ENCODE peak calls at places on chromosomes 1 and 21, in eight cellular contexts. One of them, this sample, is unnamed.

GRCh38 chr1:155226910-155227260 is 18.4 kb downstream of the MTX1 start:
- DNase-seq in mesothelial cell of epicardium: peak
- DNase-seq in CD8-positive, alpha-beta T cell: no peak
- DNase-seq in BJ: no peak
- DNase-seq in lower lobe of right lung: peak
- DNase-seq in fibroblast of lung: peak
- DNase-seq in neural crest cell: peak
- DNase-seq in CD4-positive, alpha-beta T cell: peak
- DNase-seq in this sample: peak

GRCh38 chr1:153608089-153608672 is 4.8 kb downstream of the S100A16 start:
- DNase-seq in mesothelial cell of epicardium: no peak
- DNase-seq in CD8-positive, alpha-beta T cell: no peak
- DNase-seq in BJ: no peak
- DNase-seq in lower lobe of right lung: no peak
- DNase-seq in fibroblast of lung: no peak
- DNase-seq in neural crest cell: no peak
- DNase-seq in CD4-positive, alpha-beta T cell: no peak
- DNase-seq in this sample: no peak

GRCh38 chr1:228002792-228003191 is 4.0 kb upstream of the WNT3A start:
- DNase-seq in mesothelial cell of epicardium: no peak
- DNase-seq in CD8-positive, alpha-beta T cell: no peak
- DNase-seq in BJ: no peak
- DNase-seq in lower lobe of right lung: no peak
- DNase-seq in fibroblast of lung: no peak
- DNase-seq in neural crest cell: no peak
- DNase-seq in CD4-positive, alpha-beta T cell: no peak
- DNase-seq in this sample: no peak

GRCh38 chr1:28971980-28972771 is 57.8 kb downstream of the EPB41 start:
- DNase-seq in mesothelial cell of epicardium: no peak
- DNase-seq in CD8-positive, alpha-beta T cell: no peak
- DNase-seq in BJ: peak
- DNase-seq in lower lobe of right lung: no peak
- DNase-seq in fibroblast of lung: peak
- DNase-seq in neural crest cell: no peak
- DNase-seq in CD4-positive, alpha-beta T cell: no peak
- DNase-seq in this sample: no peak

GRCh38 chr1:149936076-149936991 is at the start of gene MTMR11:
- DNase-seq in mesothelial cell of epicardium: no peak
- DNase-seq in CD8-positive, alpha-beta T cell: no peak
- DNase-seq in BJ: no peak
- DNase-seq in lower lobe of right lung: no peak
- DNase-seq in fibroblast of lung: peak
- DNase-seq in neural crest cell: no peak
- DNase-seq in CD4-positive, alpha-beta T cell: no peak
- DNase-seq in this sample: no peak

GRCh38 chr1:12615916-12616708 is 1.9 kb downstream of the DHRS3 start:
- DNase-seq in mesothelial cell of epicardium: no peak
- DNase-seq in CD8-positive, alpha-beta T cell: no peak
- DNase-seq in BJ: no peak
- DNase-seq in lower lobe of right lung: peak
- DNase-seq in fibroblast of lung: no peak
- DNase-seq in neural crest cell: no peak
- DNase-seq in CD4-positive, alpha-beta T cell: no peak
- DNase-seq in this sample: no peak

GRCh38 chr1:19616489-19616888 is 27.6 kb upstream of the NBL1 start:
- DNase-seq in mesothelial cell of epicardium: no peak
- DNase-seq in CD8-positive, alpha-beta T cell: no peak
- DNase-seq in BJ: no peak
- DNase-seq in lower lobe of right lung: no peak
- DNase-seq in fibroblast of lung: peak
- DNase-seq in neural crest cell: no peak
- DNase-seq in CD4-positive, alpha-beta T cell: no peak
- DNase-seq in this sample: no peak

GRCh38 chr1:240350910-240351331 is 259.2 kb downstream of the FMN2 start:
- DNase-seq in mesothelial cell of epicardium: no peak
- DNase-seq in CD8-positive, alpha-beta T cell: no peak
- DNase-seq in BJ: peak
- DNase-seq in lower lobe of right lung: no peak
- DNase-seq in fibroblast of lung: no peak
- DNase-seq in neural crest cell: no peak
- DNase-seq in CD4-positive, alpha-beta T cell: no peak
- DNase-seq in this sample: no peak

GRCh38 chr1:63980706-63981407 is 207.0 kb downstream of the ROR1 start:
- DNase-seq in mesothelial cell of epicardium: no peak
- DNase-seq in CD8-positive, alpha-beta T cell: no peak
- DNase-seq in BJ: no peak
- DNase-seq in lower lobe of right lung: no peak
- DNase-seq in fibroblast of lung: no peak
- DNase-seq in neural crest cell: no peak
- DNase-seq in CD4-positive, alpha-beta T cell: no peak
- DNase-seq in this sample: no peak

GRCh38 chr1:226662704-226663326 is 76.3 kb downstream of the ITPKB start:
- DNase-seq in mesothelial cell of epicardium: no peak
- DNase-seq in CD8-positive, alpha-beta T cell: peak
- DNase-seq in BJ: peak
- DNase-seq in lower lobe of right lung: peak
- DNase-seq in fibroblast of lung: peak
- DNase-seq in neural crest cell: no peak
- DNase-seq in CD4-positive, alpha-beta T cell: peak
- DNase-seq in this sample: no peak

DNA sequence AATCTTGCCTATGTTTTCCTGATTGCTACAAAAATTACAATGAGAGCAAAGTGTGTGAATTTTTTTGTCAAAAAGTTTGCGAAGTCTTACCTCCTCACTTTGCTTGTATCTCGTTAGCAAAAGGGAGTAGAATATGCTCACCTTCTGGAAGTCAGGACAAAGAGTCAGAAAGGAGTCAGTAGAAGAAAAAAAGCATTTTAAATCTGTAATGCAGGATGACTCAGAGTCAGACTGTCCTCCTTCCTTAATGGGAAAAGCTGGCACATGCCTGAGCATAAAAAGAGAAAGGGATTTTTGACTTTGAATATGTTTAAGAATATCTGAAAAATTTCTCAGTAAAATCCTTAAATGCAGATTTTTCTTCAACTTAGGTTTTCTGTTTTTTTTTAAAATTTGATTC is 14.2 kb upstream of the VN1R5 start:
- DNase-seq in mesothelial cell of epicardium: no peak
- DNase-seq in CD8-positive, alpha-beta T cell: no peak
- DNase-seq in BJ: no peak
- DNase-seq in lower lobe of right lung: no peak
- DNase-seq in fibroblast of lung: no peak
- DNase-seq in neural crest cell: no peak
- DNase-seq in CD4-positive, alpha-beta T cell: no peak
- DNase-seq in this sample: no peak
- TF ChIP-seq CTCF in mesothelial cell of epicardium: no peak
- TF ChIP-seq CTCF in CD8-positive, alpha-beta T cell: no peak
- TF ChIP-seq CTCF in BJ: no peak
- TF ChIP-seq CTCF in lower lobe of right lung: no peak
- TF ChIP-seq CTCF in fibroblast of lung: no peak
- TF ChIP-seq CTCF in neural crest cell: no peak
- TF ChIP-seq CTCF in CD4-positive, alpha-beta T cell: no peak
- TF ChIP-seq CTCF in this sample: no peak

GRCh38 chr1:93611656-93612055 is 70.0 kb downstream of the BCAR3 start:
- DNase-seq in mesothelial cell of epicardium: no peak
- DNase-seq in CD8-positive, alpha-beta T cell: no peak
- DNase-seq in BJ: no peak
- DNase-seq in lower lobe of right lung: no peak
- DNase-seq in fibroblast of lung: no peak
- DNase-seq in neural crest cell: no peak
- DNase-seq in CD4-positive, alpha-beta T cell: no peak
- DNase-seq in this sample: no peak

GRCh38 chr1:93612510-93612909 is 69.1 kb downstream of the BCAR3 start:
- DNase-seq in mesothelial cell of epicardium: no peak
- DNase-seq in CD8-positive, alpha-beta T cell: no peak
- DNase-seq in BJ: no peak
- DNase-seq in lower lobe of right lung: no peak
- DNase-seq in fibroblast of lung: no peak
- DNase-seq in neural crest cell: no peak
- DNase-seq in CD4-positive, alpha-beta T cell: no peak
- DNase-seq in this sample: no peak

GRCh38 chr1:93614550-93615200 is 67.0 kb downstream of the BCAR3 start:
- DNase-seq in mesothelial cell of epicardium: no peak
- DNase-seq in CD8-positive, alpha-beta T cell: no peak
- DNase-seq in BJ: peak
- DNase-seq in lower lobe of right lung: no peak
- DNase-seq in fibroblast of lung: no peak
- DNase-seq in neural crest cell: no peak
- DNase-seq in CD4-positive, alpha-beta T cell: no peak
- DNase-seq in this sample: no peak

GRCh38 chr1:93615201-93616150 is 66.2 kb downstream of the BCAR3 start:
- DNase-seq in mesothelial cell of epicardium: no peak
- DNase-seq in CD8-positive, alpha-beta T cell: no peak
- DNase-seq in BJ: peak
- DNase-seq in lower lobe of right lung: no peak
- DNase-seq in fibroblast of lung: peak
- DNase-seq in neural crest cell: no peak
- DNase-seq in CD4-positive, alpha-beta T cell: no peak
- DNase-seq in this sample: no peak

DNA sequence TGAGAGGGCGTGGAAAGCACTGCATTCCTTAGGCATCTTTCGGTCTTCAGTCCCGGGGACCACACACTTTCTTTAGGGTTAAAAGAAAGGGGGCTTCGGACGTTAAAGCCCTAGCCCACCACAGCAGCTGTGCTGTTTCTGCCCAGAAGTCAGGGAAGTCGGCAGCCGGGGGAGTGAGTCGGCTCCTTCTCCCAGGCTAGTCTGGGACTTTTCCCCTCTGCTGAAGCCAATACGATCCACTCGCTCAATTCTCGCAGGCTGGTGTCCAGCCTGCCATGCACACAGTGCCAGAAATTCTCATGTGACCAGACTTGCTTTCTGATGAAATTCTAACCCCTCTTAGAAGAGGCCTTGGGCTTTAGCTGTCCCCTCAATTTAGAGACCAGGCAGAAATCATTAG is 67.7 kb downstream of the BCAR3 start:
- DNase-seq in mesothelial cell of epicardium: no peak
- DNase-seq in CD8-positive, alpha-beta T cell: no peak
- DNase-seq in BJ: no peak
- DNase-seq in lower lobe of right lung: no peak
- DNase-seq in fibroblast of lung: peak
- DNase-seq in neural crest cell: no peak
- DNase-seq in CD4-positive, alpha-beta T cell: no peak
- DNase-seq in this sample: no peak
- TF ChIP-seq CTCF in mesothelial cell of epicardium: no peak
- TF ChIP-seq CTCF in CD8-positive, alpha-beta T cell: no peak
- TF ChIP-seq CTCF in BJ: no peak
- TF ChIP-seq CTCF in lower lobe of right lung: no peak
- TF ChIP-seq CTCF in fibroblast of lung: peak
- TF ChIP-seq CTCF in neural crest cell: no peak
- TF ChIP-seq CTCF in CD4-positive, alpha-beta T cell: no peak
- TF ChIP-seq CTCF in this sample: no peak

DNA sequence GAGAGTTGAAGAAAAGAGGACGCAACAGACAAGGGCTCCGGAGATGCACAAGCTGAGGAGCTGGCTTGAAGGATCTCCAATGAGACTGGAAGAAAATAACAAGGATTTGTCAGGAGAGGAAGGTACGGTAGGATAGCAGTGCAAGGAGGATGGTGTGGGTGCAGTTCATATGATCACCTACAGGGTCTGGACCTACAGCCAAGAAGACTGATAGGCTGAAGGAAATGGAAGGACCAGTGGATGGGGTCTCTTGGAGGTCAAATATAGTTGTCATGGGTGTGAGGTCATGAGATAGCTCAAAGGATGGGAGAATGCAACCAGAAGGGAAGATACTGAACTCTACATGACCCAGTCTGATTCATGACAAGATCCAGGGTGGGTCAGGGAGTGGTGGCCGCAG is 15.2 kb upstream of the KANK4 start:
- DNase-seq in mesothelial cell of epicardium: no peak
- DNase-seq in CD8-positive, alpha-beta T cell: no peak
- DNase-seq in BJ: no peak
- DNase-seq in lower lobe of right lung: no peak
- DNase-seq in fibroblast of lung: no peak
- DNase-seq in neural crest cell: no peak
- DNase-seq in CD4-positive, alpha-beta T cell: no peak
- DNase-seq in this sample: no peak
- TF ChIP-seq CTCF in mesothelial cell of epicardium: peak
- TF ChIP-seq CTCF in CD8-positive, alpha-beta T cell: no peak
- TF ChIP-seq CTCF in BJ: peak
- TF ChIP-seq CTCF in lower lobe of right lung: no peak
- TF ChIP-seq CTCF in fibroblast of lung: peak
- TF ChIP-seq CTCF in neural crest cell: peak
- TF ChIP-seq CTCF in CD4-positive, alpha-beta T cell: no peak
- TF ChIP-seq CTCF in this sample: peak

GRCh38 chr1:82565146-82565545 is 764.4 kb downstream of the ADGRL2 start:
- DNase-seq in mesothelial cell of epicardium: no peak
- DNase-seq in CD8-positive, alpha-beta T cell: no peak
- DNase-seq in BJ: peak
- DNase-seq in lower lobe of right lung: no peak
- DNase-seq in fibroblast of lung: peak
- DNase-seq in neural crest cell: no peak
- DNase-seq in CD4-positive, alpha-beta T cell: no peak
- DNase-seq in this sample: no peak
- TF ChIP-seq CTCF in mesothelial cell of epicardium: no peak
- TF ChIP-seq CTCF in CD8-positive, alpha-beta T cell: no peak
- TF ChIP-seq CTCF in BJ: peak
- TF ChIP-seq CTCF in lower lobe of right lung: no peak
- TF ChIP-seq CTCF in fibroblast of lung: peak
- TF ChIP-seq CTCF in neural crest cell: no peak
- TF ChIP-seq CTCF in CD4-positive, alpha-beta T cell: no peak
- TF ChIP-seq CTCF in this sample: no peak

GRCh38 chr1:82919828-82920227 is 1079.1 kb downstream of the TTLL7 start:
- DNase-seq in mesothelial cell of epicardium: no peak
- DNase-seq in CD8-positive, alpha-beta T cell: no peak
- DNase-seq in BJ: no peak
- DNase-seq in lower lobe of right lung: no peak
- DNase-seq in fibroblast of lung: peak
- DNase-seq in neural crest cell: no peak
- DNase-seq in CD4-positive, alpha-beta T cell: no peak
- DNase-seq in this sample: no peak

GRCh38 chr1:82927753-82928152 is 1071.2 kb downstream of the TTLL7 start:
- DNase-seq in mesothelial cell of epicardium: no peak
- DNase-seq in CD8-positive, alpha-beta T cell: no peak
- DNase-seq in BJ: no peak
- DNase-seq in lower lobe of right lung: no peak
- DNase-seq in fibroblast of lung: peak
- DNase-seq in neural crest cell: no peak
- DNase-seq in CD4-positive, alpha-beta T cell: no peak
- DNase-seq in this sample: no peak

GRCh38 chr1:82921759-82922158 is 1077.2 kb downstream of the TTLL7 start:
- DNase-seq in mesothelial cell of epicardium: no peak
- DNase-seq in CD8-positive, alpha-beta T cell: no peak
- DNase-seq in BJ: no peak
- DNase-seq in lower lobe of right lung: no peak
- DNase-seq in fibroblast of lung: no peak
- DNase-seq in neural crest cell: no peak
- DNase-seq in CD4-positive, alpha-beta T cell: no peak
- DNase-seq in this sample: no peak

GRCh38 chr1:82920418-82921248 is 1078.3 kb downstream of the TTLL7 start:
- DNase-seq in mesothelial cell of epicardium: no peak
- DNase-seq in CD8-positive, alpha-beta T cell: no peak
- DNase-seq in BJ: no peak
- DNase-seq in lower lobe of right lung: no peak
- DNase-seq in fibroblast of lung: peak
- DNase-seq in neural crest cell: no peak
- DNase-seq in CD4-positive, alpha-beta T cell: no peak
- DNase-seq in this sample: no peak

GRCh38 chr1:82923957-82924356 is 1075.0 kb downstream of the TTLL7 start:
- DNase-seq in mesothelial cell of epicardium: no peak
- DNase-seq in CD8-positive, alpha-beta T cell: no peak
- DNase-seq in BJ: no peak
- DNase-seq in lower lobe of right lung: no peak
- DNase-seq in fibroblast of lung: no peak
- DNase-seq in neural crest cell: no peak
- DNase-seq in CD4-positive, alpha-beta T cell: no peak
- DNase-seq in this sample: no peak
- TF ChIP-seq CTCF in mesothelial cell of epicardium: no peak
- TF ChIP-seq CTCF in CD8-positive, alpha-beta T cell: no peak
- TF ChIP-seq CTCF in BJ: no peak
- TF ChIP-seq CTCF in lower lobe of right lung: no peak
- TF ChIP-seq CTCF in fibroblast of lung: no peak
- TF ChIP-seq CTCF in neural crest cell: no peak
- TF ChIP-seq CTCF in CD4-positive, alpha-beta T cell: no peak
- TF ChIP-seq CTCF in this sample: no peak

GRCh38 chr21:16193758-16194606 is 464.2 kb downstream of the USP25 start:
- DNase-seq in mesothelial cell of epicardium: peak
- DNase-seq in CD8-positive, alpha-beta T cell: no peak
- DNase-seq in BJ: peak
- DNase-seq in lower lobe of right lung: peak
- DNase-seq in fibroblast of lung: peak
- DNase-seq in neural crest cell: peak
- DNase-seq in CD4-positive, alpha-beta T cell: no peak
- DNase-seq in this sample: no peak
- TF ChIP-seq CTCF in mesothelial cell of epicardium: no peak
- TF ChIP-seq CTCF in CD8-positive, alpha-beta T cell: no peak
- TF ChIP-seq CTCF in BJ: peak
- TF ChIP-seq CTCF in lower lobe of right lung: no peak
- TF ChIP-seq CTCF in fibroblast of lung: peak
- TF ChIP-seq CTCF in neural crest cell: no peak
- TF ChIP-seq CTCF in CD4-positive, alpha-beta T cell: no peak
- TF ChIP-seq CTCF in this sample: no peak

This sample was measured in progenitor cell of endocrine pancreas.